ENCODE peak calls at places on chromosomes 1 and 21, in nine cellular contexts. U is Panc1; V is activated CD4-positive, alpha-beta T cell treated with anti-CD3 and anti-CD28 coated beads for 24 hours; K is islet precursor cell; R is CD8-positive, alpha-beta memory T cell; M is activated CD4-positive, CD25-positive, alpha-beta regulatory T cell treated with anti-CD3 and anti-CD28 coated beads, Interleukin-2, amount 50 U/mL, for 16 hours; Y is heart right ventricle; F is fibroblast of pulmonary artery; E is GOT3. O is an unnamed sample.

GRCh38 chr1:3772027-3772714 is 378 bp upstream of the SMIM1 start:
- DNase-seq in U (no peak), V (peak), K (peak), R (peak), M (peak), Y (peak), F (peak), E (no peak), O (peak)

GRCh38 chr21:45073301-45074047 is 906 bp upstream of the ADARB1 start:
- DNase-seq in U (no peak), V (no peak), K (peak), R (no peak), M (no peak), Y (no peak), F (no peak), E (no peak), O (peak)

GRCh38 chr1:184110253-184111204 is 59.0 kb downstream of the TSEN15 start:
- DNase-seq in U (no peak), V (no peak), K (no peak), R (no peak), M (no peak), Y (no peak), F (no peak), E (no peak), O (no peak)

GRCh38 chr1:154774175-154774855 is 95.8 kb downstream of the KCNN3 start:
- DNase-seq in U (no peak), V (no peak), K (no peak), R (no peak), M (no peak), Y (no peak), F (no peak), E (no peak), O (no peak)

GRCh38 chr21:23853796-23854379 is 1753.4 kb downstream of the MRPL39 start:
- DNase-seq in U (no peak), V (no peak), K (no peak), R (no peak), M (no peak), Y (no peak), F (peak), E (no peak), O (peak)

GRCh38 chr1:164760585-164760968 is 201.6 kb downstream of the PBX1 start:
- DNase-seq in U (no peak), V (no peak), K (no peak), R (no peak), M (no peak), Y (no peak), F (no peak), E (no peak), O (no peak)

GRCh38 chr1:179026813-179027664 is 1.3 kb downstream of the FAM20B start:
- DNase-seq in U (no peak), V (no peak), K (no peak), R (no peak), M (no peak), Y (no peak), F (no peak), E (no peak), O (no peak)

GRCh38 chr1:240987928-240988327 is 369.1 kb downstream of the RGS7 start:
- DNase-seq in U (no peak), V (no peak), K (no peak), R (no peak), M (no peak), Y (no peak), F (no peak), E (no peak), O (peak)

GRCh38 chr1:92820551-92820950 is 11.3 kb upstream of the RPL5 start:
- DNase-seq in U (no peak), V (no peak), K (no peak), R (no peak), M (no peak), Y (no peak), F (no peak), E (no peak), O (no peak)

GRCh38 chr1:84693009-84693408 is 2.7 kb upstream of the SSX2IP start:
- DNase-seq in U (no peak), V (no peak), K (no peak), R (no peak), M (no peak), Y (no peak), F (no peak), E (no peak), O (no peak)

GRCh38 chr1:22754106-22754768 is 43.6 kb downstream of the EPHB2 start:
- DNase-seq in U (no peak), V (no peak), K (no peak), R (no peak), M (no peak), Y (no peak), F (peak), E (no peak), O (no peak)

GRCh38 chr1:184118051-184118450 is 66.5 kb downstream of the TSEN15 start:
- DNase-seq in U (no peak), V (no peak), K (no peak), R (no peak), M (no peak), Y (no peak), F (peak), E (no peak), O (peak)

GRCh38 chr1:47870480-47870879 is 126.7 kb downstream of the TRABD2B start:
- DNase-seq in U (no peak), V (no peak), K (no peak), R (no peak), M (no peak), Y (no peak), F (no peak), E (no peak), O (peak)

GRCh38 chr1:43904660-43905551 is 28.7 kb upstream of the ARTN start:
- DNase-seq in U (no peak), V (no peak), K (peak), R (no peak), M (no peak), Y (no peak), F (no peak), E (no peak), O (no peak)

GRCh38 chr21:44845418-44846200 is 27.7 kb upstream of the SUMO3 start:
- DNase-seq in U (no peak), V (peak), K (peak), R (peak), M (no peak), Y (peak), F (peak), E (peak), O (peak)

GRCh38 chr1:38009088-38009840 is 3.3 kb upstream of the UTP11 start:
- DNase-seq in U (no peak), V (no peak), K (peak), R (no peak), M (no peak), Y (no peak), F (peak), E (no peak), O (no peak)

GRCh38 chr1:84780000-84780716 is 89.9 kb upstream of the SSX2IP start:
- DNase-seq in U (no peak), V (no peak), K (no peak), R (no peak), M (no peak), Y (no peak), F (peak), E (no peak), O (peak)

GRCh38 chr1:44884746-44885145 is 41.7 kb upstream of the PTCH2 start:
- DNase-seq in U (no peak), V (no peak), K (no peak), R (no peak), M (no peak), Y (peak), F (peak), E (no peak), O (no peak)

GRCh38 chr21:41834252-41834925 is 44.8 kb downstream of the PRDM15 start:
- DNase-seq in U (no peak), V (no peak), K (no peak), R (no peak), M (no peak), Y (no peak), F (no peak), E (no peak), O (no peak)

GRCh38 chr1:183635112-183635605 is 424 bp downstream of the ARPC5 start:
- DNase-seq in U (no peak), V (peak), K (no peak), R (peak), M (no peak), Y (peak), F (peak), E (no peak), O (no peak)

GRCh38 chr1:19163261-19163660 is 46.8 kb downstream of the UBR4 start:
- DNase-seq in U (no peak), V (no peak), K (no peak), R (no peak), M (no peak), Y (no peak), F (peak), E (no peak), O (peak)

GRCh38 chr1:215475719-215476525 is 91.2 kb upstream of the KCTD3 start:
- DNase-seq in U (no peak), V (no peak), K (no peak), R (no peak), M (no peak), Y (no peak), F (peak), E (no peak), O (peak)

GRCh38 chr1:238223067-238223640 is 332.4 kb upstream of the ZP4 start:
- DNase-seq in U (no peak), V (no peak), K (no peak), R (no peak), M (no peak), Y (no peak), F (peak), E (no peak), O (peak)

GRCh38 chr1:12513176-12513575 is 104.8 kb downstream of the DHRS3 start:
- DNase-seq in U (no peak), V (no peak), K (no peak), R (no peak), M (no peak), Y (no peak), F (no peak), E (no peak), O (no peak)

GRCh38 chr1:172359531-172359991 is 60.9 kb upstream of the C1orf105 start:
- DNase-seq in U (peak), V (no peak), K (no peak), R (no peak), M (no peak), Y (no peak), F (peak), E (no peak), O (peak)

GRCh38 chr21:28393279-28393678 is 599.4 kb downstream of the LTN1 start:
- DNase-seq in U (no peak), V (no peak), K (no peak), R (no peak), M (no peak), Y (no peak), F (no peak), E (no peak), O (peak)

O was measured in PC-3.